ENCODE peak calls at places on chromosome 20, in eight cellular contexts. I, J, Z, D, M, U, V and H are unnamed samples.

GRCh38 chr20:4051413-4052138 is 36.2 kb upstream of the RNF24 start:
- DNase-seq in I (no peak), J (no peak), Z (no peak), D (no peak), M (no peak), U (no peak), V (no peak), H (peak; percentile 15)

GRCh38 chr20:48458601-48459385 is 369.0 kb downstream of the PREX1 start:
- DNase-seq in I (no peak), J (no peak), Z (no peak), D (no peak), M (no peak), U (no peak), V (no peak), H (no peak)

GRCh38 chr20:42063176-42063575 is 445.0 kb upstream of the CHD6 start:
- DNase-seq in I (no peak), J (no peak), Z (no peak), D (no peak), M (no peak), U (no peak), V (no peak), H (no peak)

GRCh38 chr20:24066075-24066700 is 77.6 kb upstream of the GGTLC1 start:
- DNase-seq in I (no peak), J (no peak), Z (no peak), D (no peak), M (no peak), U (peak; percentile 3), V (no peak), H (no peak)

GRCh38 chr20:6184086-6184485 is 61.3 kb upstream of the FERMT1 start:
- DNase-seq in I (no peak), J (no peak), Z (no peak), D (no peak), M (no peak), U (peak; percentile 41), V (peak; percentile 20), H (no peak)

GRCh38 chr20:48737463-48738093 is 90.2 kb downstream of the PREX1 start:
- DNase-seq in I (no peak), J (no peak), Z (no peak), D (no peak), M (no peak), U (no peak), V (no peak), H (peak; percentile 27)

GRCh38 chr20:52820641-52821292 is 151.4 kb upstream of the TSHZ2 start:
- DNase-seq in I (no peak), J (no peak), Z (no peak), D (no peak), M (no peak), U (no peak), V (no peak), H (no peak)

GRCh38 chr20:43820742-43821330 is 93.8 kb upstream of the TOX2 start:
- DNase-seq in I (peak; percentile 79), J (no peak), Z (no peak), D (peak; percentile 23), M (no peak), U (no peak), V (peak; percentile 58), H (no peak)

GRCh38 chr20:23161244-23161875 is 75.2 kb upstream of the CD93 start:
- DNase-seq in I (peak; percentile 65), J (no peak), Z (peak; percentile 53), D (no peak), M (peak; percentile 21), U (no peak), V (no peak), H (no peak)

GRCh38 chr20:11902264-11902663 is 15.4 kb upstream of the BTBD3 start:
- DNase-seq in I (peak; percentile 66), J (no peak), Z (peak; percentile 85), D (no peak), M (peak; percentile 83), U (no peak), V (peak; percentile 77), H (no peak)

DNA sequence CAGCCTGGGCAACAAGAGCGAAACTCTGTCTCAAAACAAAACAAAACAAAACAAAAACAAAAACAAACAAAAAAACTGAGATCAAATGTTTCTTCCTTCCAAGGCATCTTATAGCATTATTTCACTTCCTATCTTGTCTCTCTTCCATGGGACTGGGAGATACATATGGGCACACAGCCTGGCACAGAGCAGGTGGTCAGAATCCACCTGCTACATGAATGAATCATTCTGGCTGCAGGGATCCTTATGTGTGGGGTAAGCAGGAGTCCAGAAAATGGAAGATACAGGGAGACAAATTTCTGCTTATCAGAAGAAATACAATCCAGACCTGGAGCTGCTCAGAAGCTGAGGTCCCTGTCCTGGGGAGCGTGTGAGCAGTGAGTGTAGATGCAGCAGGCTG is 18.2 kb upstream of the CCM2L start:
- DNase-seq in I (no peak), J (no peak), Z (no peak), D (no peak), M (no peak), U (no peak), V (no peak), H (no peak)
- TF ChIP-seq EZH2 in I (no peak), J (no peak), Z (no peak), D (no peak), M (no peak), U (no peak), V (no peak), H (no peak)

DNA sequence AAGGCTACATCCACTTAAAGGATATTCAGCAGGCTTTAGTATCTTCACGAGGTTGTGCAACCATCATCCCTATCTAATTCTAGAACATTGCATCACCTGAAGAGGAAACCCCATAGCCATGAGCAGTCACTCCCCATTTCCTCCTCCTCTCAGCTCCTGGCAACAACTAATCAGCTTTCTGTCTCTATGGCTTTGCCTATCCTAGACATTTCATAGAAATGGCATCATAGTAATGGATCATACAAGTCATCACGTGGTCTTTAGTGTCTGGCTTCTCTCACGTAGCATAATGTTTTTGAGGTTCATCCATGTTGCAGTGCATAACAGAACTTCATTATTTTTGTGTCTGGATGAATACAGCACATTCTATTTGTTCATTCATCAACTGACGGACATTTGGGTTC is 20.5 kb downstream of the SNAI1 start:
- DNase-seq in I (peak; percentile 71), J (peak; percentile 67), Z (peak; percentile 91), D (no peak), M (peak; percentile 90), U (no peak), V (no peak), H (no peak)
- TF ChIP-seq CTCF in I (no peak), J (no peak), Z (no peak), D (no peak), M (no peak), U (no peak), V (no peak), H (no peak)

GRCh38 chr20:63886921-63887320 is 8.0 kb upstream of the DNAJC5 start:
- DNase-seq in I (no peak), J (no peak), Z (no peak), D (no peak), M (no peak), U (no peak), V (no peak), H (no peak)
- H2AFZ ChIP-seq in I (no peak overlapping the region), J (no peak overlapping the region), Z (no peak overlapping the region), D (no peak overlapping the region), M (no peak overlapping the region), U (no peak overlapping the region), V (no peak overlapping the region), H (no peak overlapping the region)

GRCh38 chr20:38724603-38725457 is 544 bp downstream of the SLC32A1 start:
- DNase-seq in I (no peak), J (no peak), Z (no peak), D (no peak), M (no peak), U (peak; percentile 92), V (no peak), H (peak; percentile 71)

GRCh38 chr20:38726849-38727601 is 2.7 kb downstream of the SLC32A1 start:
- DNase-seq in I (no peak), J (no peak), Z (no peak), D (no peak), M (no peak), U (peak; percentile 98), V (no peak), H (peak; percentile 93)

GRCh38 chr20:38725959-38726848 is 1.9 kb downstream of the SLC32A1 start:
- DNase-seq in I (no peak), J (peak; percentile 48), Z (no peak), D (peak; percentile 44), M (no peak), U (peak; percentile 96), V (peak; percentile 47), H (peak; percentile 95)

GRCh38 chr20:38723982-38724602 is at the start of gene SLC32A1:
- DNase-seq in I (no peak), J (peak; percentile 34), Z (no peak), D (no peak), M (no peak), U (peak; percentile 80), V (no peak), H (peak; percentile 71)

DNA sequence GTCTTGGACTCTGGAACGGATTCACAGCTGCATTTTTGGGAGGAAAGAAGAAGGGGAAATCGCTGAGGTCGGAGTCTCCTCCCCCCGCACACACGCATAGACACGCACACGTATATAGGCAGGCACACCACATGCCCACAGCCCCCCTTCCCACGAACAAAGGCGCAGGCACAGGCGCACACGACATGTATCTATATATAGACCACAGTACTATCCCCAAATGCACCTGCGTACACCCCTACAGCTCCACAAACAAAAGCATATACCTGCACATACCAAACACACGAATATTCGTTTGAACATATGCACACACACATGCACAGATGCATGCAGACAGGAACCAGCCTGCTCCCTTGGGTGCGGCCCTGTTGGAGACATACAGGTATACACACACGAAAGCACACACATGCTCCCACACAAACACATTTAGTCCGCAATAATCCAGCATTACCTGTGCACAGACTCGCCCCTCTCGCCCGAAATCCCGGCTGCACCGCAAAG is 1.2 kb downstream of the SLC32A1 start:
- DNase-seq in I (no peak), J (no peak), Z (no peak), D (no peak), M (no peak), U (no peak), V (no peak), H (no peak)
- TF ChIP-seq EZH2 in I (peak; percentile 81), J (no peak), Z (peak; percentile 35), D (no peak), M (no peak), U (no peak), V (no peak), H (no peak)

GRCh38 chr20:34703573-34704176 is 469 bp upstream of the TP53INP2 start:
- DNase-seq in I (peak; percentile 40), J (peak; percentile 83), Z (peak; percentile 22), D (peak; percentile 30), M (peak; percentile 14), U (peak; percentile 55), V (peak; percentile 48), H (peak; percentile 33)
- TF ChIP-seq CTCF in I (peak; percentile 21), J (no peak), Z (no peak), D (no peak), M (no peak), U (no peak), V (no peak), H (no peak)

GRCh38 chr20:10453241-10453640 is 18.1 kb downstream of the SLX4IP start:
- DNase-seq in I (no peak), J (no peak), Z (no peak), D (no peak), M (no peak), U (no peak), V (no peak), H (no peak)
- H2AFZ ChIP-seq in I (no peak overlapping the region), J (no peak overlapping the region), Z (no peak overlapping the region), D (no peak overlapping the region), M (no peak overlapping the region), U (no peak overlapping the region), V (no peak overlapping the region), H (no peak overlapping the region)